ENCODE peak calls at places on chromosomes 5 and 9, in six cellular contexts. One of them, this sample, is unnamed.

GRCh38 chr5:10562202-10563131 is 1.4 kb upstream of the ANKRD33B start:
- DNase-seq in ureter: no peak
- DNase-seq in omental fat pad: no peak
- DNase-seq in stimulated activated CD4-positive, alpha-beta T cell treated with anti-CD3 and anti-CD28 coated beads, TNF-alpha, amount 100 ng/mL, for 4 hours: no peak
- DNase-seq in heart left ventricle: no peak
- DNase-seq in cardiac fibroblast: no peak
- DNase-seq in this sample: peak

GRCh38 chr5:148237795-148238194 is 530 bp upstream of the MARCOL start:
- DNase-seq in ureter: no peak
- DNase-seq in omental fat pad: no peak
- DNase-seq in stimulated activated CD4-positive, alpha-beta T cell treated with anti-CD3 and anti-CD28 coated beads, TNF-alpha, amount 100 ng/mL, for 4 hours: no peak
- DNase-seq in heart left ventricle: no peak
- DNase-seq in cardiac fibroblast: no peak
- DNase-seq in this sample: no peak

GRCh38 chr9:134185536-134186011 is 21.2 kb upstream of the RNU6ATAC start:
- DNase-seq in ureter: no peak
- DNase-seq in omental fat pad: no peak
- DNase-seq in stimulated activated CD4-positive, alpha-beta T cell treated with anti-CD3 and anti-CD28 coated beads, TNF-alpha, amount 100 ng/mL, for 4 hours: no peak
- DNase-seq in heart left ventricle: no peak
- DNase-seq in cardiac fibroblast: no peak
- DNase-seq in this sample: peak

GRCh38 chr9:131174681-131175239 is 49.4 kb downstream of the NUP214 start:
- DNase-seq in ureter: no peak
- DNase-seq in omental fat pad: no peak
- DNase-seq in stimulated activated CD4-positive, alpha-beta T cell treated with anti-CD3 and anti-CD28 coated beads, TNF-alpha, amount 100 ng/mL, for 4 hours: no peak
- DNase-seq in heart left ventricle: no peak
- DNase-seq in cardiac fibroblast: no peak
- DNase-seq in this sample: no peak

GRCh38 chr5:14218480-14218879 is 75.3 kb downstream of the TRIO start:
- DNase-seq in ureter: no peak
- DNase-seq in omental fat pad: no peak
- DNase-seq in stimulated activated CD4-positive, alpha-beta T cell treated with anti-CD3 and anti-CD28 coated beads, TNF-alpha, amount 100 ng/mL, for 4 hours: no peak
- DNase-seq in heart left ventricle: no peak
- DNase-seq in cardiac fibroblast: no peak
- DNase-seq in this sample: no peak

GRCh38 chr9:116641292-116642059 is 45.6 kb upstream of the TRIM32 start:
- DNase-seq in ureter: no peak
- DNase-seq in omental fat pad: no peak
- DNase-seq in stimulated activated CD4-positive, alpha-beta T cell treated with anti-CD3 and anti-CD28 coated beads, TNF-alpha, amount 100 ng/mL, for 4 hours: no peak
- DNase-seq in heart left ventricle: no peak
- DNase-seq in cardiac fibroblast: no peak
- DNase-seq in this sample: no peak

GRCh38 chr5:21236896-21237830 is 1249.2 kb upstream of the CDH18 start:
- DNase-seq in ureter: no peak
- DNase-seq in omental fat pad: no peak
- DNase-seq in stimulated activated CD4-positive, alpha-beta T cell treated with anti-CD3 and anti-CD28 coated beads, TNF-alpha, amount 100 ng/mL, for 4 hours: no peak
- DNase-seq in heart left ventricle: no peak
- DNase-seq in cardiac fibroblast: peak
- DNase-seq in this sample: no peak

GRCh38 chr5:180314106-180314505 is 22.2 kb upstream of the MAPK9 start:
- DNase-seq in ureter: no peak
- DNase-seq in omental fat pad: no peak
- DNase-seq in stimulated activated CD4-positive, alpha-beta T cell treated with anti-CD3 and anti-CD28 coated beads, TNF-alpha, amount 100 ng/mL, for 4 hours: no peak
- DNase-seq in heart left ventricle: no peak
- DNase-seq in cardiac fibroblast: no peak
- DNase-seq in this sample: no peak

GRCh38 chr5:136001531-136001930 is 27.3 kb upstream of the TGFBI start:
- DNase-seq in ureter: no peak
- DNase-seq in omental fat pad: no peak
- DNase-seq in stimulated activated CD4-positive, alpha-beta T cell treated with anti-CD3 and anti-CD28 coated beads, TNF-alpha, amount 100 ng/mL, for 4 hours: no peak
- DNase-seq in heart left ventricle: no peak
- DNase-seq in cardiac fibroblast: peak
- DNase-seq in this sample: no peak

GRCh38 chr9:4262735-4263141 is 37.1 kb downstream of the GLIS3 start:
- DNase-seq in ureter: no peak
- DNase-seq in omental fat pad: no peak
- DNase-seq in stimulated activated CD4-positive, alpha-beta T cell treated with anti-CD3 and anti-CD28 coated beads, TNF-alpha, amount 100 ng/mL, for 4 hours: no peak
- DNase-seq in heart left ventricle: no peak
- DNase-seq in cardiac fibroblast: peak
- DNase-seq in this sample: no peak

GRCh38 chr9:128429505-128430086 is 8.9 kb downstream of the CERCAM start:
- DNase-seq in ureter: no peak
- DNase-seq in omental fat pad: no peak
- DNase-seq in stimulated activated CD4-positive, alpha-beta T cell treated with anti-CD3 and anti-CD28 coated beads, TNF-alpha, amount 100 ng/mL, for 4 hours: no peak
- DNase-seq in heart left ventricle: no peak
- DNase-seq in cardiac fibroblast: no peak
- DNase-seq in this sample: no peak